ENCODE peak calls at places on chromosomes 2 and 18, in eight cellular contexts. H, Q, B, X, Z, D, F and V are unnamed samples.

GRCh38 chr2:177165103-177165583 is 47.5 kb upstream of the HNRNPA3 start:
- DNase-seq in B (no peak), X (peak), D (peak), F (peak), Z (peak), Q (peak), H (no peak), V (no peak)

GRCh38 chr2:53036196-53036595 is 731.4 kb upstream of the CHAC2 start:
- DNase-seq in F (no peak), Q (peak), Z (no peak), H (no peak), B (no peak), X (peak), D (peak), V (no peak)

GRCh38 chr2:83233284-83233683 is 1225.8 kb downstream of the SUCLG1 start:
- DNase-seq in Q (no peak), D (no peak), X (no peak), H (no peak), F (no peak), B (no peak), Z (no peak), V (no peak)

GRCh38 chr2:160920791-160921303 is 239.4 kb upstream of the TANK start:
- DNase-seq in D (peak), B (no peak), H (peak), Q (peak), F (peak), X (peak), Z (no peak), V (no peak)

GRCh38 chr2:168633895-168634294 is 168.5 kb upstream of the NOSTRIN start:
- DNase-seq in B (no peak), Q (no peak), H (no peak), D (no peak), F (no peak), Z (no peak), X (no peak), V (no peak)

GRCh38 chr2:97911210-97911921 is 84.4 kb downstream of the TMEM131 start:
- DNase-seq in D (peak), Q (peak), X (no peak), Z (no peak), B (no peak), H (no peak), F (no peak), V (no peak)

GRCh38 chr2:10452334-10452733 is 4.2 kb upstream of the ODC1 start:
- DNase-seq in B (peak), F (peak), Q (peak), D (peak), Z (peak), H (no peak), X (peak), V (no peak)

GRCh38 chr18:46555724-46556123 is 101.3 kb downstream of the LOXHD1 start:
- DNase-seq in D (peak), Q (no peak), Z (no peak), F (peak), X (peak), B (no peak), H (no peak), V (no peak)

GRCh38 chr2:94982661-94983060 is 42.8 kb upstream of the MAL start:
- DNase-seq in Z (no peak), D (peak), F (no peak), H (no peak), Q (peak), X (no peak), B (no peak), V (no peak)

GRCh38 chr2:70965506-70965905 is 12.9 kb upstream of the ANKRD53 start:
- DNase-seq in Q (no peak), X (no peak), Z (peak), H (no peak), D (no peak), B (peak), F (peak), V (no peak)

GRCh38 chr2:158172719-158173118 is 71.0 kb downstream of the UPP2 start:
- DNase-seq in H (no peak), D (no peak), X (no peak), Z (no peak), Q (no peak), F (no peak), B (no peak), V (no peak)

GRCh38 chr2:1891147-1891546 is 146.8 kb upstream of the PXDN start:
- DNase-seq in Z (no peak), B (no peak), Q (no peak), F (no peak), X (no peak), D (no peak), H (no peak), V (no peak)

GRCh38 chr18:478679-479078 is 21.8 kb downstream of the COLEC12 start:
- DNase-seq in F (no peak), Z (no peak), H (no peak), X (peak), B (no peak), Q (peak), D (peak), V (no peak)

GRCh38 chr2:135311962-135312361 is 219.1 kb downstream of the ZRANB3 start:
- DNase-seq in F (no peak), X (no peak), H (no peak), Q (no peak), B (no peak), D (no peak), Z (no peak), V (no peak)

DNA sequence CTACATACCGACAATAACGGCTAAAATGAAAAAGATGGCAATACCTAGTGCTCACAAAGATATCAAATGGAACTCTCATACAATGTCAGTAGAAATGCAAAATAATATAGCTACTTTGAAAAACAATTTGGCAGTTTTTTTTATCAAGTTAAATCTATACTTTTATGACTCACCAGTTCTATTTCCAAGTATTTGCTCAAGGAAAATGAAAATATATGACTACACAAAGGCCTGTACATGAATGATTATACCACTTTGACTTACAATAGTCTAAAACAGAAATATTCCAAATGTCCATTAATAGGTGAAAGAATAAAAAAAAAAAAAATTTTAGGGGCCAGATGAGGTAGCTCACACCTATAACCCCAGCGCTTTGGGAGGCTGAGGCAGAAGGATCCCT is 219.8 kb downstream of the ZRANB3 start:
- DNase-seq in F (no peak), Q (no peak), X (no peak), H (no peak), B (no peak), Z (no peak), D (no peak), V (no peak)
- TF ChIP-seq CTCF in F (no peak), Q (no peak), X (no peak), H (no peak), B (no peak), Z (no peak), D (no peak), V (no peak)

DNA sequence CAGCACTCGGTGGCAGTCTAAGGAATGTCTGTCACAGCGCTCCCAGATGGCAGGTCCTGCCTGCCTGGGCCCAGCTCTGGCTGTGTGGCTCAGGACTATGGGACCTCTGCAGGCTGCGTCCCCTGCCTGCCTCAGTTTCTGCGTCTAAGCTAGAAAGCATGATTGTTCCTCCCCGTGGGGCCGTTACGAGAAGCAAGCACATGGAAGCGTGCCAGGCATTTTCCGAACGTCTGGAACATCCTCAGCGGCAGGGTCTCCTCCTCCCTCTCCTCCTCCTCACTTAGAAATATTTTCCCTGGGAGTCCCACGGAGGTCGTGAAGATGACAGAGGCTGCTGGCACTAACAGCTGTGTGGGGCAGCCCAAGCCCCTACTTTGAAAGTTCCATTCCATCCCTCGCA is 43.3 kb downstream of the LRRFIP1 start:
- DNase-seq in B (no peak), H (peak), F (peak), Z (no peak), D (no peak), Q (no peak), X (no peak), V (no peak)
- H3K4me3 ChIP-seq in B (no peak), H (no peak), F (no peak), Z (no peak), D (no peak), Q (no peak), X (no peak), V (no peak)

GRCh38 chr2:63023444-63023843 is 27.2 kb upstream of the OTX1 start:
- DNase-seq in X (peak), B (no peak), Z (no peak), F (no peak), H (no peak), Q (peak), D (peak), V (no peak)
- TF ChIP-seq CTCF in X (peak), B (no peak), Z (no peak), F (no peak), H (no peak), Q (peak), D (peak), V (no peak)

GRCh38 chr2:48108455-48108854 is 202.2 kb upstream of the FBXO11 start:
- DNase-seq in H (no peak), Q (no peak), Z (no peak), B (no peak), F (no peak), X (no peak), D (no peak), V (no peak)

GRCh38 chr2:48104418-48104817 is 198.1 kb upstream of the FBXO11 start:
- DNase-seq in F (no peak), Q (no peak), D (no peak), Z (no peak), H (no peak), B (no peak), X (no peak), V (no peak)

GRCh38 chr2:48105848-48106247 is 199.6 kb upstream of the FBXO11 start:
- DNase-seq in X (no peak), D (no peak), B (no peak), Z (no peak), Q (no peak), H (peak), F (no peak), V (no peak)

GRCh38 chr2:48109491-48110204 is 203.3 kb upstream of the FBXO11 start:
- DNase-seq in F (no peak), D (no peak), Q (no peak), X (no peak), B (no peak), H (no peak), Z (no peak), V (no peak)

DNA sequence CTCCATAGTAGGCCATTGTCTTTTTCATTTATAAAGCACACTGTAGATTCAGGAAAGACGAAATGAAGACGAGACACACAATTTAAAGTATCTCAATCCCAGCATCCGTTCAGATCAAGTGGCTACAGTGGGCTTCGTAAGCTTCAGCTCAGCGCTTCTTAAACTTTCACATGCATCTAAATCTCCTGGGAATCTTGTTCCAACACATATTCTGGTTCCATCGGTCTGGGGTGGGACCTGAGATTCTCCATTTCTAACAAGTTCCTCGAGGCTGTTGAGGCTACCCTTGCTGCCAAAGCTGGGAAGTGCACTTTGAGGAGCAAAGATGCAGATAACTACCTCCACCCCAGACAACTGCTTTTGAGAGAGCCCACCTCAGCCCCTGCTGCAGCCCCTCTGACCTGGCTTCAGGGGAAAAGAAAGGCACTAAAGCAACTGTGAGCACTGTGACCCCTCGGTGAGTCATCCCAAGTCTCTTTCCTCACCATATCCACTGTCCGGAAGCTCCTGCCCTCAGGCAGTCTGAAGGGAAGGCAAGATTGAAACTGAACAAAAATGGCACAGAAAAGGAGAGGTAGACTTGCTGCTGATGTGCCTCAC is 201.1 kb upstream of the FBXO11 start:
- DNase-seq in Z (no peak), D (peak), F (no peak), X (peak), H (no peak), B (no peak), Q (peak), V (no peak)
- H3K4me3 ChIP-seq in Z (no peak), D (no peak), F (no peak), X (no peak), H (no peak), B (no peak), Q (no peak), V (no peak)